ENCODE peak calls at places on chromosomes 2 and 18, in nine cellular contexts. G, F, Z, H, O, C, A, M and D are unnamed samples.

GRCh38 chr2:206159346-206160123 is at the start of the genes EEF1B2 and NDUFS1:
- DNase-seq in G (peak; percentile 100), C (peak; percentile 97), F (peak; percentile 98), Z (peak; percentile 99), A (peak; percentile 99), H (peak; percentile 78), O (peak; percentile 96), M (peak; percentile 95), D (peak; percentile 97)

GRCh38 chr2:98893871-98894270 is 42.2 kb downstream of the CRACDL start:
- DNase-seq in M (no peak), F (no peak), A (no peak), G (no peak), H (no peak), Z (no peak), O (no peak), C (no peak), D (no peak)

GRCh38 chr18:3104190-3105054 is 91.5 kb upstream of the LPIN2 start:
- DNase-seq in G (peak; percentile 68), A (no peak), Z (peak; percentile 61), H (no peak), F (peak; percentile 45), O (no peak), C (no peak), M (peak; percentile 96), D (no peak)

GRCh38 chr2:97935719-97936161 is 60.0 kb downstream of the TMEM131 start:
- DNase-seq in H (no peak), G (peak; percentile 66), Z (peak; percentile 72), A (no peak), O (no peak), M (peak; percentile 15), F (peak; percentile 46), C (peak; percentile 36), D (no peak)

GRCh38 chr2:11752906-11753305 is 6.5 kb downstream of the LPIN1 start:
- DNase-seq in F (no peak), Z (no peak), A (no peak), G (no peak), O (no peak), C (no peak), M (no peak), H (no peak), D (no peak)

GRCh38 chr2:72994991-72995380 is 76.5 kb downstream of the SFXN5 start:
- DNase-seq in Z (no peak), A (no peak), F (no peak), C (no peak), H (no peak), M (no peak), O (no peak), G (no peak), D (peak; percentile 76)

GRCh38 chr2:7673843-7674242 is 756.6 kb downstream of the RNF144A start:
- DNase-seq in H (no peak), O (no peak), Z (no peak), G (peak; percentile 55), F (peak; percentile 18), M (no peak), C (no peak), A (no peak), D (no peak)

GRCh38 chr2:198545411-198545810 is 741.0 kb downstream of the PLCL1 start:
- DNase-seq in H (no peak), G (no peak), M (peak; percentile 63), F (no peak), O (no peak), C (no peak), A (no peak), Z (peak; percentile 1), D (no peak)

GRCh38 chr2:168790226-168790902 is 12.1 kb upstream of the NOSTRIN start:
- DNase-seq in Z (no peak), F (no peak), G (no peak), A (no peak), O (no peak), H (no peak), M (no peak), C (no peak), D (no peak)

GRCh38 chr18:49691177-49691608 is 122.1 kb downstream of the ACAA2 start:
- DNase-seq in F (peak; percentile 90), H (no peak), Z (peak; percentile 93), A (no peak), M (peak; percentile 98), C (no peak), O (no peak), G (peak; percentile 91), D (no peak)

GRCh38 chr2:216596234-216596985 is 36.8 kb upstream of the IGFBP2 start:
- DNase-seq in F (peak; percentile 61), Z (peak; percentile 87), H (no peak), O (peak; percentile 44), G (peak; percentile 94), A (no peak), C (no peak), M (no peak), D (no peak)

GRCh38 chr2:150484006-150484405 is 3.5 kb downstream of the RND3 start:
- DNase-seq in H (no peak), C (no peak), M (peak; percentile 64), G (peak; percentile 17), Z (no peak), O (no peak), F (no peak), A (no peak), D (no peak)

GRCh38 chr2:239386001-239386670 is 14.7 kb downstream of the HDAC4 start:
- DNase-seq in M (no peak), H (no peak), C (no peak), G (no peak), F (no peak), Z (no peak), O (no peak), A (no peak), D (no peak)

GRCh38 chr2:10868021-10868420 is 43.7 kb upstream of the KCNF1 start:
- DNase-seq in Z (no peak), O (no peak), M (no peak), F (no peak), H (no peak), C (no peak), A (no peak), G (no peak), D (no peak)

GRCh38 chr2:126779286-126779605 is 119.4 kb upstream of the TEX51 start:
- DNase-seq in C (no peak), F (no peak), O (no peak), Z (no peak), H (no peak), A (no peak), M (no peak), G (no peak), D (no peak)

GRCh38 chr2:10194021-10194820 is 71.7 kb downstream of the RRM2 start:
- DNase-seq in H (no peak), O (no peak), G (peak; percentile 61), Z (peak; percentile 65), A (no peak), C (no peak), F (no peak), M (no peak), D (no peak)

GRCh38 chr2:135845997-135846396 is 9.0 kb upstream of the LCT start:
- DNase-seq in H (no peak), A (no peak), O (no peak), G (no peak), C (no peak), M (no peak), F (no peak), Z (no peak), D (no peak)

GRCh38 chr2:135849087-135849486 is 12.1 kb upstream of the LCT start:
- DNase-seq in Z (no peak), G (no peak), H (no peak), O (no peak), A (no peak), M (no peak), C (no peak), F (no peak), D (no peak)

GRCh38 chr2:135843671-135844070 is 6.7 kb upstream of the LCT start:
- DNase-seq in C (no peak), A (no peak), F (no peak), M (peak; percentile 7), H (no peak), G (peak; percentile 27), Z (no peak), O (no peak), D (no peak)

GRCh38 chr2:135844285-135844985 is 7.5 kb upstream of the LCT start:
- DNase-seq in G (no peak), O (no peak), H (no peak), Z (no peak), C (no peak), A (no peak), F (no peak), M (peak; percentile 74), D (no peak)

DNA sequence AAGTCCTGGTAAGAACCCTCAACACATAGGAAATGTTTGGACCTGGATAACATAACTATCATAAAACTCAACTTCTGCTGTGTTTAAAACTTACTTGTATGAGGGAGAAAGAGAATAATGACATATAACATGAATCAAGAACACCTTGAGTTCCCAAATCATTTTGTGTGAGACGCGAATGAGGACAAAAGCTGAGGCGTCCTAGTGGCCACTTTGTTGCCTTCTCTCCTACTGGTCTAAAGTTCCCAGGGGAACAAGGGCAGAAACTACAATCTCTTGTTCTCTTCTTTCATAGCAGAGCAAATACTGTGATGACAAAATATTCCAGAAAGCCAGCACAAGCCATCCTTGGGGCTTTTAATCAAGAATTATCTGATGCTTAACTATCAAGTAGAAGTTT is 8.3 kb upstream of the LCT start:
- DNase-seq in A (no peak), O (no peak), Z (no peak), G (no peak), H (no peak), F (no peak), C (no peak), M (no peak), D (no peak)
- TF ChIP-seq CTCF in A (no peak), O (no peak), Z (no peak), G (no peak), H (no peak), F (peak; percentile 26), C (peak; percentile 3), M (no peak), D (no peak)

GRCh38 chr18:47263197-47263827 is 11.9 kb upstream of the SKOR2 start:
- DNase-seq in F (no peak), G (peak; percentile 24), O (no peak), M (no peak), Z (no peak), C (no peak), H (no peak), A (no peak), D (no peak)
- TF ChIP-seq CTCF in F (no peak), G (peak; percentile 23), O (no peak), M (no peak), Z (no peak), C (no peak), H (no peak), A (no peak), D (no peak)

GRCh38 chr2:29053680-29054400 is 20.5 kb downstream of the PCARE start:
- DNase-seq in A (peak; percentile 3), Z (no peak), F (no peak), G (peak; percentile 39), H (no peak), M (peak; percentile 28), C (no peak), O (no peak), D (no peak)
- TF ChIP-seq CTCF in A (no peak), Z (no peak), F (no peak), G (no peak), H (no peak), M (peak; percentile 56), C (no peak), O (no peak), D (no peak)

DNA sequence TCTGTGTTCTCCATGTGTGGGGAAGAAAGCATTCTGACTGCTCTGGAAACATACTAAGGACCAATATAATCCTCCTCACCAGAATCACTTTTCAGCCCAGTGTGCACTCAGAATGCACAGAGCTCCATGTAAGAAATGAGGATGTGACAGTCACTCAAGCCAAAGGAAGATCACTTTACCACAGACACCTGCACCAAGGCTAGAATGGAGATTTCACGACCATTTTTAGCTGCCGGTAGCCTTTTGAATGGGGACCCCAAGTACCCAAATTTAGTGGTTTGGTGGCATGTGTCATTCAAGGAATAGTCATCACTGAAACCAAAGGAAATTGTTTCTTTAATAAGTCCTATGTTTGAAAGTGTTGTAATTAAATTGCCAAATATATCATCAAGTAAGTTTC is 613.2 kb upstream of the ACVR2A start:
- DNase-seq in F (no peak), G (no peak), M (no peak), H (no peak), C (peak; percentile 15), A (no peak), O (no peak), Z (no peak), D (no peak)
- TF ChIP-seq CTCF in F (no peak), G (no peak), M (no peak), H (no peak), C (no peak), A (no peak), O (no peak), Z (no peak), D (no peak)